ENCODE peak calls at places on chromosomes 4 and X, in six cellular contexts. J, Y, T, A, U and G are unnamed samples.

GRCh38 chr4:3405176-3405575 is 36.6 kb upstream of the HGFAC start:
- DNase-seq in J (no peak), Y (no peak), T (no peak), A (no peak), U (no peak), G (no peak)

GRCh38 chr4:118921736-118922135 is 33.1 kb downstream of the SYNPO2 start:
- DNase-seq in J (no peak), Y (no peak), T (no peak), A (no peak), U (no peak), G (no peak)

GRCh38 chrX:2566044-2566443 is 65.3 kb upstream of the DHRSX start:
- DNase-seq in J (no peak), Y (no peak), T (peak; percentile 13), A (no peak), U (no peak), G (no peak)

GRCh38 chr4:5711479-5712184 is 631 bp downstream of the EVC start:
- DNase-seq in J (peak; percentile 68), Y (no peak), T (no peak), A (peak; percentile 55), U (no peak), G (peak; percentile 66)

GRCh38 chr4:13840573-13841185 is 213.2 kb upstream of the BOD1L1 start:
- DNase-seq in J (no peak), Y (no peak), T (no peak), A (no peak), U (no peak), G (no peak)

GRCh38 chr4:65538571-65538970 is 131.7 kb downstream of the EPHA5 start:
- DNase-seq in J (peak; percentile 76), Y (no peak), T (no peak), A (peak; percentile 60), U (no peak), G (no peak)

GRCh38 chr4:174274436-174274835 is 9.0 kb downstream of the FBXO8 start:
- DNase-seq in J (no peak), Y (no peak), T (no peak), A (no peak), U (no peak), G (no peak)

GRCh38 chrX:55488559-55489314 is 911 bp downstream of the USP51 start:
- DNase-seq in J (peak; percentile 56), Y (peak; percentile 1), T (peak; percentile 56), A (peak; percentile 49), U (peak; percentile 69), G (peak; percentile 73)

GRCh38 chr4:158750379-158750778 is 18.4 kb upstream of the FNIP2 start:
- DNase-seq in J (peak; percentile 83), Y (no peak), T (no peak), A (peak; percentile 82), U (no peak), G (no peak)

GRCh38 chr4:37453004-37453360 is 208.4 kb downstream of the NWD2 start:
- DNase-seq in J (peak; percentile 67), Y (no peak), T (peak; percentile 80), A (peak; percentile 56), U (peak; percentile 68), G (peak; percentile 27)

GRCh38 chrX:18701621-18702361 is 5.7 kb upstream of the PPEF1 start:
- DNase-seq in J (peak; percentile 12), Y (no peak), T (no peak), A (no peak), U (no peak), G (no peak)

GRCh38 chr4:125390126-125390525 is 75.4 kb downstream of the FAT4 start:
- DNase-seq in J (peak; percentile 90), Y (no peak), T (no peak), A (peak; percentile 80), U (no peak), G (no peak)

GRCh38 chr4:27861802-27862201 is 1001.2 kb downstream of the STIM2 start:
- DNase-seq in J (peak; percentile 61), Y (no peak), T (no peak), A (peak; percentile 67), U (no peak), G (no peak)

GRCh38 chr4:2244947-2245786 is 3.2 kb upstream of the HAUS3 start:
- DNase-seq in J (no peak), Y (no peak), T (no peak), A (no peak), U (no peak), G (no peak)

GRCh38 chrX:29488919-29489318 is 726.4 kb upstream of the MAGEB2 start:
- DNase-seq in J (no peak), Y (no peak), T (peak; percentile 0), A (no peak), U (no peak), G (no peak)

GRCh38 chr4:174702974-174703478 is 126.0 kb downstream of the GLRA3 start:
- DNase-seq in J (peak; percentile 67), Y (no peak), T (no peak), A (no peak), U (no peak), G (no peak)

GRCh38 chr4:66694716-66695115 is 850.6 kb downstream of the CENPC start:
- DNase-seq in J (no peak), Y (no peak), T (no peak), A (no peak), U (no peak), G (no peak)

GRCh38 chrX:117538441-117539418 is 577.9 kb downstream of the KLHL13 start:
- DNase-seq in J (no peak), Y (no peak), T (no peak), A (no peak), U (no peak), G (no peak)

GRCh38 chr4:30429813-30430466 is 290.2 kb upstream of the PCDH7 start:
- DNase-seq in J (peak; percentile 74), Y (no peak), T (no peak), A (peak; percentile 64), U (no peak), G (peak; percentile 9)

GRCh38 chr4:8336412-8337075 is 67.0 kb downstream of the HTRA3 start:
- DNase-seq in J (peak; percentile 24), Y (no peak), T (no peak), A (peak; percentile 65), U (no peak), G (no peak)

GRCh38 chrX:38126179-38126578 is 94.5 kb downstream of the SRPX start:
- DNase-seq in J (no peak), Y (no peak), T (no peak), A (no peak), U (no peak), G (no peak)

GRCh38 chrX:10014462-10015373 is 47.6 kb downstream of the CLDN34 start:
- DNase-seq in J (peak; percentile 91), Y (peak; percentile 57), T (peak; percentile 92), A (peak; percentile 86), U (peak; percentile 83), G (peak; percentile 84)

GRCh38 chr4:151324449-151325319 is 721 bp downstream of the SH3D19 start:
- DNase-seq in J (peak; percentile 57), Y (no peak), T (peak; percentile 93), A (peak; percentile 69), U (peak; percentile 31), G (no peak)

GRCh38 chrX:119155416-119156035 is 27.9 kb upstream of the KIAA1210 start:
- DNase-seq in J (peak; percentile 36), Y (no peak), T (no peak), A (peak; percentile 39), U (no peak), G (no peak)

GRCh38 chrX:38804481-38805293 is 3.4 kb downstream of the MID1IP1 start:
- DNase-seq in J (peak; percentile 36), Y (no peak), T (peak; percentile 19), A (peak; percentile 19), U (peak; percentile 56), G (peak; percentile 65)

GRCh38 chrX:152641996-152642395 is 4.3 kb downstream of the GABRQ start:
- DNase-seq in J (peak; percentile 3), Y (no peak), T (peak; percentile 2), A (peak; percentile 4), U (peak; percentile 5), G (no peak)

GRCh38 chrX:63513825-63514574 is 162.9 kb upstream of the SPIN4 start:
- DNase-seq in J (peak; percentile 68), Y (no peak), T (no peak), A (peak; percentile 75), U (no peak), G (no peak)

GRCh38 chrX:18833071-18833731 is 125.8 kb downstream of the PPEF1 start:
- DNase-seq in J (no peak), Y (no peak), T (no peak), A (no peak), U (no peak), G (no peak)

GRCh38 chrX:39158801-39159657 is 357.8 kb downstream of the MID1IP1 start:
- DNase-seq in J (peak; percentile 71), Y (no peak), T (no peak), A (peak; percentile 25), U (no peak), G (no peak)

GRCh38 chr4:7788687-7789425 is 150.8 kb downstream of the AFAP1 start:
- DNase-seq in J (no peak), Y (no peak), T (no peak), A (no peak), U (no peak), G (no peak)